ENCODE peak calls at places on chromosomes 4 and X, in five cellular contexts. U is hepatocyte, Q is PC-3, S is SK-N-SH, N is mucosa of descending colon. H is an unnamed sample. For H3K4me1, the result is how much of the 10 kb centered on the place peaks cover.

GRCh38 chr4:128565565-128566186 is 243.8 kb upstream of the JADE1 start:
- DNase-seq in Q (peak), S (peak), N (peak), U (peak), H (peak)

GRCh38 chr4:181536196-181536746 is 706.9 kb upstream of the TENM3 start:
- DNase-seq in Q (no peak), U (no peak), S (no peak), N (peak), H (no peak)

GRCh38 chr4:109294006-109294405 is 8.5 kb downstream of the COL25A1 start:
- DNase-seq in S (peak), N (peak), U (peak), Q (peak), H (peak)

GRCh38 chr4:25347473-25347872 is 29.6 kb upstream of the ANAPC4 start:
- DNase-seq in N (no peak), Q (no peak), S (no peak), U (no peak), H (no peak)

GRCh38 chr4:105191621-105192210 is 45.0 kb downstream of the TET2 start:
- DNase-seq in U (no peak), N (no peak), Q (peak), S (no peak), H (no peak)

GRCh38 chrX:133608406-133608805 is 193.1 kb upstream of the GPC4 start:
- DNase-seq in S (no peak), Q (no peak), N (no peak), U (no peak), H (no peak)

GRCh38 chrX:150100261-150100660 is 162.0 kb upstream of the EOLA2 start:
- DNase-seq in S (no peak), U (no peak), Q (no peak), N (no peak), H (no peak)

GRCh38 chr4:38667005-38667771 is 3.2 kb downstream of the KLF3 start:
- DNase-seq in S (peak), Q (peak), N (peak), U (peak), H (peak)

GRCh38 chrX:63350551-63350950 is 581 bp downstream of the SPIN4 start:
- DNase-seq in Q (peak), U (peak), N (peak), S (peak), H (peak)

GRCh38 chr4:145484240-145484846 is 2.7 kb downstream of the SMAD1 start:
- DNase-seq in U (no peak), N (no peak), S (peak), Q (no peak), H (no peak)

GRCh38 chr4:40325406-40326019 is 9.6 kb upstream of the CHRNA9 start:
- DNase-seq in S (peak), N (peak), Q (peak), U (peak), H (peak)

GRCh38 chr4:121112530-121112929 is 40.2 kb upstream of the NDNF start:
- DNase-seq in N (no peak), S (no peak), Q (no peak), U (no peak), H (no peak)
- TF ChIP-seq CTCF in N (no peak), S (peak), Q (peak), U (peak), H (peak)

GRCh38 chr4:118757761-118758213 is 72.6 kb downstream of the METTL14 start:
- DNase-seq in N (no peak), U (peak), S (no peak), Q (no peak), H (no peak)

GRCh38 chr4:118760493-118760892 is 75.3 kb downstream of the METTL14 start:
- DNase-seq in Q (no peak), U (no peak), N (no peak), S (no peak), H (no peak)

GRCh38 chr4:118760092-118760491 is 74.9 kb downstream of the METTL14 start:
- DNase-seq in N (no peak), U (no peak), Q (no peak), S (no peak), H (no peak)

GRCh38 chr4:118758293-118758692 is 73.1 kb downstream of the METTL14 start:
- DNase-seq in U (no peak), S (no peak), N (no peak), Q (no peak), H (no peak)

GRCh38 chr4:118759481-118759880 is 74.3 kb downstream of the METTL14 start:
- DNase-seq in U (no peak), Q (no peak), N (no peak), S (no peak), H (no peak)
- H3K4me1 ChIP-seq in U (under half), Q (under half), N (under half), S (half or more), H (under half)

GRCh38 chrX:47628980-47629379 is 750 bp downstream of the CFP start:
- DNase-seq in S (no peak), Q (peak), U (no peak), N (no peak), H (no peak)
- TF ChIP-seq CTCF in S (no peak), Q (peak), U (no peak), N (no peak), H (no peak)

GRCh38 chr4:184814686-184815045 is 11.1 kb downstream of the ACSL1 start:
- DNase-seq in Q (no peak), S (no peak), U (no peak), N (no peak), H (no peak)

GRCh38 chr4:184817494-184818215 is 8.1 kb downstream of the ACSL1 start:
- DNase-seq in U (no peak), Q (no peak), N (no peak), S (no peak), H (no peak)

GRCh38 chr4:184812651-184813181 is 13.1 kb downstream of the ACSL1 start:
- DNase-seq in N (no peak), S (no peak), U (no peak), Q (peak), H (no peak)

GRCh38 chr4:184816962-184817361 is 8.8 kb downstream of the ACSL1 start:
- DNase-seq in Q (no peak), U (no peak), S (no peak), N (no peak), H (no peak)

GRCh38 chr4:184815046-184815877 is 10.5 kb downstream of the ACSL1 start:
- DNase-seq in N (peak), U (peak), Q (peak), S (peak), H (peak)
- H3K4me1 ChIP-seq in N (under half), U (under half), Q (under half), S (under half), H (under half)

GRCh38 chr4:74117024-74117534 is 18.1 kb upstream of the CXCL2 start:
- DNase-seq in U (peak), Q (peak), N (peak), S (no peak), H (no peak)
- TF ChIP-seq CTCF in U (no peak), Q (no peak), N (no peak), S (no peak), H (no peak)

GRCh38 chr4:121140712-121141111 is 23.4 kb downstream of the TNIP3 start:
- DNase-seq in S (no peak), Q (no peak), U (no peak), N (no peak), H (no peak)

GRCh38 chr4:121145430-121145829 is 18.7 kb downstream of the TNIP3 start:
- DNase-seq in N (no peak), Q (no peak), S (no peak), U (no peak), H (no peak)

GRCh38 chr4:121143126-121143525 is 21.0 kb downstream of the TNIP3 start:
- DNase-seq in S (no peak), N (no peak), Q (no peak), U (no peak), H (no peak)

GRCh38 chr4:121146530-121146929 is 17.6 kb downstream of the TNIP3 start:
- DNase-seq in Q (no peak), U (no peak), S (no peak), N (no peak), H (no peak)

DNA sequence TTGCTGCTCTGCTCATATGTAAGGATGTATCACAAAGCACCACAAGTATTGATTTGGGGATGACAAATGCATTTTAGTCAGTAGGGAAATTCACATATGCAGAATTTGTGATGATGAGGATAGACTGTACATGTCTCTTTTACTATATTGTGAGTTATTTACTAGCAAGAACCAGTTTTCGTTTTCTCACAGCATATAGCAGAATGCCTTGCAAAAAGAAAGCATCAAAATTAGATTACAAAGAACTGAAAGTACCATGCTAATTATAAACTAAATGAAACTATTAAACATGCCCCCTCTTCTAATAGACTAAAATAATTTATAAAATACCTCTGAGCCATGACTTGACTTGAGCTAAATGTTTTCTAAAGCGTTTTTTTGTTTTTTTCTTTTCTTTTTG is 20.1 kb downstream of the TNIP3 start:
- DNase-seq in S (no peak), N (no peak), Q (no peak), U (no peak), H (no peak)
- H3K4me1 ChIP-seq in S (under half), N (under half), Q (under half), U (under half), H (under half)

GRCh38 chrX:109040057-109040456 is 303.7 kb upstream of the IRS4 start:
- DNase-seq in U (no peak), Q (no peak), N (no peak), S (no peak), H (peak)

GRCh38 chrX:109036624-109037023 is 300.3 kb upstream of the IRS4 start:
- DNase-seq in N (no peak), Q (no peak), U (no peak), S (no peak), H (no peak)
- TF ChIP-seq CTCF in N (no peak), Q (no peak), U (no peak), S (no peak), H (no peak)

DNA sequence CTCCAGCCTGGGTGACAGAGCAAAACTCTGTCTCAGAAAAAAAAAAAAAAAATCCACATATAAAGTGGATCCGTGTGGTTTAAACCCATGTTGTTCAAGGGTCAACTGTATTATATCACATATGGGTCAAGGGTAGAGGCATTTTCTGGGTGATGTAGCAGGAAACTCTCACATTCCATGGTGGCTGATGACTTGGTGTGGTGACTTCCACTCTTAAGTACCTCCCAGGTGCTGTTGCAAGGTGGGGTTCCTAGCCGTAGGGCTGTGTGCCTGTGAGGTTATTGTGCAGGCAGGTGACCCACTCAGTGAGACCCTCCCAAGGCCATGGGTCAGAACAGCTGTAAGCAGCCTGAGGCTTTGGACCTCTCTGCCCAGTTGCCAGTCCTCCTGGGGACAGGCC is 17.0 kb downstream of the ELF4 start:
- DNase-seq in N (no peak), Q (peak), S (no peak), U (no peak), H (no peak)
- H3K4me1 ChIP-seq in N (under half), Q (under half), S (under half), U (under half), H (under half)

H was measured in neural progenitor cell.